ENCODE peak calls at places on chromosomes 12 and 14, in ten cellular contexts. T, J, W, R, A, U, G, X, K and Q are unnamed samples.

GRCh38 chr12:25332143-25332542 is 81.4 kb upstream of the KRAS start:
- DNase-seq in T (no peak), J (no peak), W (peak), R (no peak), A (no peak), U (no peak), G (no peak), X (no peak), K (no peak), Q (no peak)

GRCh38 chr14:57831981-57832380 is 33.9 kb downstream of the SLC35F4 start:
- DNase-seq in T (no peak), J (no peak), W (no peak), R (no peak), A (no peak), U (no peak), G (no peak), X (peak), K (no peak), Q (no peak)

GRCh38 chr12:78402366-78403134 is 462.0 kb upstream of the SYT1 start:
- DNase-seq in T (no peak), J (no peak), W (no peak), R (no peak), A (peak), U (no peak), G (no peak), X (no peak), K (no peak), Q (peak)

GRCh38 chr12:32494676-32495075 is 95.3 kb downstream of the FGD4 start:
- DNase-seq in T (no peak), J (no peak), W (peak), R (no peak), A (no peak), U (no peak), G (no peak), X (no peak), K (no peak), Q (no peak)

GRCh38 chr12:6763380-6763779 is 2.8 kb upstream of the PTMS start:
- DNase-seq in T (no peak), J (no peak), W (no peak), R (no peak), A (no peak), U (no peak), G (no peak), X (no peak), K (no peak), Q (no peak)

GRCh38 chr12:32946504-32947131 is 50.0 kb upstream of the PKP2 start:
- DNase-seq in T (no peak), J (no peak), W (no peak), R (no peak), A (no peak), U (no peak), G (no peak), X (no peak), K (no peak), Q (no peak)

GRCh38 chr12:45989277-45989856 is 1.0 kb downstream of the SCAF11 start:
- DNase-seq in T (no peak), J (no peak), W (peak), R (no peak), A (no peak), U (no peak), G (peak), X (peak), K (no peak), Q (no peak)

GRCh38 chr12:65685514-65685913 is 138.8 kb upstream of the HMGA2 start:
- DNase-seq in T (no peak), J (no peak), W (no peak), R (peak), A (peak), U (no peak), G (no peak), X (peak), K (no peak), Q (peak)

GRCh38 chr14:104130974-104131651 is 7.3 kb upstream of the KIF26A start:
- DNase-seq in T (peak), J (no peak), W (peak), R (peak), A (peak), U (no peak), G (no peak), X (peak), K (no peak), Q (peak)

GRCh38 chr14:59585891-59586554 is 9.4 kb upstream of the CCDC175 start:
- DNase-seq in T (no peak), J (peak), W (peak), R (no peak), A (peak), U (no peak), G (no peak), X (no peak), K (no peak), Q (peak)

GRCh38 chr12:120367924-120368788 is 808 bp downstream of the MSI1 start:
- DNase-seq in T (no peak), J (no peak), W (no peak), R (no peak), A (peak), U (no peak), G (peak), X (no peak), K (no peak), Q (peak)

GRCh38 chr12:121423253-121423652 is 23.3 kb downstream of the RNF34 start:
- DNase-seq in T (no peak), J (no peak), W (no peak), R (peak), A (no peak), U (no peak), G (no peak), X (no peak), K (no peak), Q (no peak)